ENCODE peak calls at places on chromosomes 12 and 14, in four cellular contexts. I, O, B and G are unnamed samples.
A peak's percentile ranks its signal among the peaks of the same experiment; 100 is the strongest.

GRCh38 chr12:59736359-59736758 is 140.5 kb downstream of the SLC16A7 start:
- DNase-seq in O (no peak), B (no peak), I (peak; percentile 76), G (no peak)

GRCh38 chr14:97798204-97798603 is 1001.0 kb downstream of the VRK1 start:
- DNase-seq in O (no peak), I (no peak), B (no peak), G (peak; percentile 28)

GRCh38 chr14:105294142-105294597 is 6.6 kb downstream of the BRF1 start:
- DNase-seq in O (no peak), I (peak; percentile 61), B (peak; percentile 83), G (no peak)

GRCh38 chr14:64234877-64235651 is 59.1 kb downstream of the ESR2 start:
- DNase-seq in O (no peak), B (no peak), I (peak; percentile 17), G (no peak)

GRCh38 chr14:70660967-70661871 is 19.5 kb downstream of the TTC9 start:
- DNase-seq in O (no peak), B (no peak), I (peak; percentile 47), G (no peak)

GRCh38 chr12:102023343-102023930 is 38.4 kb downstream of the WASHC3 start:
- DNase-seq in O (no peak), I (no peak), B (no peak), G (no peak)

GRCh38 chr12:102120564-102120873 is 536 bp downstream of the PARPBP start:
- DNase-seq in O (no peak), B (no peak), I (no peak), G (no peak)

GRCh38 chr14:22387776-22388241 is 201.2 kb downstream of the DAD1 start:
- DNase-seq in I (no peak), O (no peak), B (no peak), G (no peak)

GRCh38 chr14:32561520-32561919 is 232.4 kb downstream of the AKAP6 start:
- DNase-seq in B (no peak), O (no peak), I (peak; percentile 11), G (no peak)

GRCh38 chr12:14193623-14194022 is 171.9 kb upstream of the ATF7IP start:
- DNase-seq in O (no peak), B (no peak), I (no peak), G (no peak)

GRCh38 chr12:94080684-94081009 is 67.7 kb upstream of the PLXNC1 start:
- DNase-seq in B (no peak), O (no peak), I (no peak), G (no peak)

GRCh38 chr12:91361864-91362263 is 179.2 kb upstream of the DCN start:
- DNase-seq in B (no peak), I (no peak), O (peak; percentile 15), G (no peak)

GRCh38 chr14:81516941-81517797 is 16.5 kb downstream of the SEL1L start:
- DNase-seq in I (peak; percentile 44), B (peak; percentile 12), O (no peak), G (no peak)

GRCh38 chr14:68239988-68240387 is 420.4 kb downstream of the RAD51B start:
- DNase-seq in I (peak; percentile 25), B (no peak), O (no peak), G (peak; percentile 29)

GRCh38 chr14:28742171-28742846 is 24.3 kb upstream of the FOXG1 start:
- DNase-seq in O (no peak), B (no peak), I (no peak), G (no peak)

GRCh38 chr14:54713364-54713763 is 146.4 kb downstream of the SAMD4A start:
- DNase-seq in O (no peak), I (no peak), B (no peak), G (no peak)

GRCh38 chr12:98416845-98417244 is 98.5 kb upstream of the TMPO start:
- DNase-seq in O (no peak), B (no peak), I (no peak), G (no peak)

GRCh38 chr12:102765736-102766135 is 151.3 kb downstream of the PAH start:
- DNase-seq in B (no peak), I (no peak), O (no peak), G (no peak)

GRCh38 chr12:43057561-43057960 is 468.0 kb upstream of the PRICKLE1 start:
- DNase-seq in B (no peak), I (no peak), O (no peak), G (no peak)

GRCh38 chr12:11553871-11554533 is 95.5 kb upstream of the ETV6 start:
- DNase-seq in B (peak; percentile 19), I (peak; percentile 69), O (peak; percentile 9), G (no peak)

GRCh38 chr14:28867571-28867970 is 101.0 kb downstream of the FOXG1 start:
- DNase-seq in B (no peak), I (no peak), O (no peak), G (no peak)

GRCh38 chr12:26434299-26434915 is 239.0 kb downstream of the SSPN start:
- DNase-seq in B (no peak), I (peak; percentile 58), O (peak; percentile 21), G (no peak)

GRCh38 chr12:33588082-33588712 is 148.6 kb upstream of the SYT10 start:
- DNase-seq in B (no peak), O (peak; percentile 35), I (peak; percentile 3), G (no peak)

GRCh38 chr14:39265032-39265431 is 31.3 kb downstream of the MIA2 start:
- DNase-seq in I (peak; percentile 19), O (no peak), B (no peak), G (no peak)

GRCh38 chr12:6345319-6346071 is 3.6 kb upstream of the TNFRSF1A start:
- DNase-seq in I (peak; percentile 68), B (no peak), O (no peak), G (peak; percentile 79)

GRCh38 chr12:19744760-19745218 is 305.5 kb downstream of the AEBP2 start:
- DNase-seq in O (no peak), I (no peak), B (no peak), G (no peak)

GRCh38 chr12:10959777-10960176 is 20.7 kb upstream of the TAS2R14 start:
- DNase-seq in B (no peak), I (no peak), O (no peak), G (no peak)

GRCh38 chr14:73231874-73232851 is 5.1 kb upstream of the PAPLN start:
- DNase-seq in O (no peak), B (no peak), I (no peak), G (peak; percentile 66)

GRCh38 chr14:104650057-104650980 is 39.1 kb upstream of the INF2 start:
- DNase-seq in I (peak; percentile 49), B (peak; percentile 67), O (peak; percentile 76), G (peak; percentile 95)

GRCh38 chr12:115767921-115768320 is 509.6 kb downstream of the MED13L start:
- DNase-seq in I (no peak), O (no peak), B (no peak), G (no peak)

GRCh38 chr14:106163316-106163715 is 636.9 kb downstream of the TMEM121 start:
- DNase-seq in B (no peak), O (no peak), I (no peak), G (no peak)

GRCh38 chr12:104177663-104178501 is 37.7 kb upstream of the TXNRD1 start:
- DNase-seq in B (peak; percentile 53), I (peak; percentile 68), O (no peak), G (peak; percentile 64)

GRCh38 chr12:91687052-91688017 is 458.3 kb downstream of the BTG1 start:
- DNase-seq in I (no peak), B (no peak), O (no peak), G (no peak)

GRCh38 chr14:59677771-59678211 is 101.2 kb upstream of the CCDC175 start:
- DNase-seq in B (no peak), O (no peak), I (no peak), G (no peak)

GRCh38 chr12:113056631-113057488 is at the start of gene DTX1:
- DNase-seq in O (no peak), I (peak; percentile 33), B (peak; percentile 51), G (no peak)

GRCh38 chr14:22438742-22439141 is 150.3 kb downstream of the DAD1 start:
- DNase-seq in O (no peak), I (no peak), B (no peak), G (no peak)

GRCh38 chr12:54294152-54294913 is 6.5 kb downstream of the NFE2 start:
- DNase-seq in O (peak; percentile 41), I (peak; percentile 64), B (peak; percentile 35), G (no peak)

GRCh38 chr12:32211769-32212156 is 105.1 kb downstream of the BICD1 start:
- DNase-seq in B (no peak), I (no peak), O (no peak), G (no peak)

GRCh38 chr14:102573591-102574046 is 18.8 kb upstream of the RCOR1 start:
- DNase-seq in I (no peak), B (no peak), O (no peak), G (no peak)

GRCh38 chr14:102568115-102568614 is 24.3 kb upstream of the RCOR1 start:
- DNase-seq in B (no peak), O (no peak), I (peak; percentile 63), G (peak; percentile 75)

GRCh38 chr14:102571478-102572042 is 20.9 kb upstream of the RCOR1 start:
- DNase-seq in O (no peak), I (no peak), B (no peak), G (no peak)

GRCh38 chr14:102570334-102570995 is 22.0 kb upstream of the RCOR1 start:
- DNase-seq in B (no peak), O (no peak), I (no peak), G (no peak)

DNA sequence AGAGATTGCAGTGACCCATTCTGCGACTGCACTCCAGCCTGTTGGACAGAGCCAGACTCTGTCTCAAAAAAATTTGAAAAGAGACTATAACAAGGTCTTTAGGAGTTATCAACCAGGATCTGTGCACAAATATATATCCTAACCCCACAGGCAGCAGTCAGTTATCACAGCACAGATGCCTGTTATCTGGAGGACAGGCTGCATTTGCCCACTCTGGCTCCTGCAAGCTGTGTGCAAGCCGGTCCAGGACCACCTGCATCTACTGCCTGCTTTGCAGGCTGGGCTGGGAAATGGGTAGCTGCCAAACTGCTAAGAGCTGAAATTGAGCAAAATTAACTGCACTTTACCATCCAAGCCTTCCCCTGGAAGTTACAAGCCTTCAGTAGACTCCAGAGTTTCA is 21.4 kb upstream of the RCOR1 start:
- DNase-seq in I (no peak), O (no peak), B (no peak), G (no peak)
- H3K4me1 ChIP-seq in I (peaks cover 7% of the 10 kb centered on the region), O (peaks cover 10% of the 10 kb centered on the region), B (no peaks in the 10 kb centered on the region), G (peaks cover 4% of the 10 kb centered on the region)

GRCh38 chr14:74616507-74616906 is 4.5 kb upstream of the LTBP2 start:
- DNase-seq in O (no peak), I (peak; percentile 52), B (no peak), G (peak; percentile 73)
- H3K4me1 ChIP-seq in O (peaks cover 16% of the 10 kb centered on the region), I (peaks cover 61% of the 10 kb centered on the region), B (peaks cover 57% of the 10 kb centered on the region), G (peaks cover 36% of the 10 kb centered on the region)

GRCh38 chr12:95605875-95606274 is 54.6 kb upstream of the USP44 start:
- DNase-seq in I (peak; percentile 75), B (no peak), O (no peak), G (no peak)
- H3K4me1 ChIP-seq in I (peaks cover 47% of the 10 kb centered on the region), B (peaks cover 42% of the 10 kb centered on the region), O (peaks cover 3% of the 10 kb centered on the region), G (peaks cover 3% of the 10 kb centered on the region)

GRCh38 chr14:61560323-61560722 is 135.0 kb upstream of the HIF1A start:
- DNase-seq in O (no peak), B (no peak), I (no peak), G (no peak)
- H3K4me1 ChIP-seq in O (peaks cover 11% of the 10 kb centered on the region), B (peaks cover 36% of the 10 kb centered on the region), I (peaks cover 55% of the 10 kb centered on the region), G (peaks cover 41% of the 10 kb centered on the region)

GRCh38 chr14:58607571-58608317 is 30.0 kb upstream of the DACT1 start:
- DNase-seq in I (no peak), B (no peak), O (no peak), G (no peak)
- H3K4me1 ChIP-seq in I (no peaks in the 10 kb centered on the region), B (no peaks in the 10 kb centered on the region), O (peaks cover 4% of the 10 kb centered on the region), G (no peaks in the 10 kb centered on the region)

GRCh38 chr14:92655802-92656201 is 92.6 kb downstream of the LGMN start:
- DNase-seq in I (peak; percentile 43), B (no peak), O (no peak), G (no peak)
- H3K4me1 ChIP-seq in I (no peaks in the 10 kb centered on the region), B (peaks cover 32% of the 10 kb centered on the region), O (no peaks in the 10 kb centered on the region), G (peaks cover 68% of the 10 kb centered on the region)